ENCODE peak calls at places on chromosome 4, in four cellular contexts. V is brain microvascular endothelial cell, I is astrocyte of the spinal cord, U is GM23338. G is an unnamed sample.

GRCh38 chr4:179465131-179465797 is 2023.0 kb upstream of the AGA start:
- DNase-seq in V (peak; percentile 12), I (peak; percentile 74), U (peak; percentile 91), G (peak; percentile 1)

GRCh38 chr4:90845777-90846176 is 718.6 kb downstream of the CCSER1 start:
- DNase-seq in V (no peak), I (peak; percentile 16), U (no peak), G (peak; percentile 39)

GRCh38 chr4:89337678-89338077 is 30.1 kb upstream of the GPRIN3 start:
- DNase-seq in V (no peak), I (no peak), U (no peak), G (no peak)

GRCh38 chr4:110799171-110799570 is 176.3 kb upstream of the PITX2 start:
- DNase-seq in V (no peak), I (no peak), U (no peak), G (no peak)

GRCh38 chr4:109494538-109494937 is 60.9 kb downstream of the SEC24B start:
- DNase-seq in V (no peak), I (no peak), U (no peak), G (no peak)

GRCh38 chr4:68906238-68907137 is 45.1 kb downstream of the UGT2A3 start:
- DNase-seq in V (no peak), I (no peak), U (peak; percentile 84), G (no peak)

GRCh38 chr4:112321768-112322684 is 24.9 kb downstream of the ALPK1 start:
- DNase-seq in V (peak; percentile 68), I (peak; percentile 65), U (peak; percentile 86), G (peak; percentile 75)

GRCh38 chr4:107153228-107153627 is 117.1 kb upstream of the DKK2 start:
- DNase-seq in V (no peak), I (no peak), U (peak; percentile 89), G (peak; percentile 34)

GRCh38 chr4:98939446-98939845 is 10.5 kb upstream of the EIF4E start:
- DNase-seq in V (no peak), I (no peak), U (no peak), G (no peak)

GRCh38 chr4:176276710-176277109 is 7.7 kb upstream of the ASB5 start:
- DNase-seq in V (no peak), I (no peak), U (no peak), G (no peak)

GRCh38 chr4:143358923-143359694 is 22.4 kb downstream of the GAB1 start:
- DNase-seq in V (peak; percentile 65), I (peak; percentile 79), U (no peak), G (peak; percentile 93)

GRCh38 chr4:171813195-171813955 is at the start of gene GALNTL6:
- DNase-seq in V (no peak), I (peak; percentile 10), U (peak; percentile 48), G (peak; percentile 34)

GRCh38 chr4:37279894-37280592 is 35.5 kb downstream of the NWD2 start:
- DNase-seq in V (no peak), I (no peak), U (no peak), G (no peak)

GRCh38 chr4:146194212-146194611 is 18.7 kb downstream of the LSM6 start:
- DNase-seq in V (no peak), I (no peak), U (no peak), G (no peak)

GRCh38 chr4:100966846-100967245 is 380.5 kb downstream of the PPP3CA start:
- DNase-seq in V (no peak), I (no peak), U (no peak), G (no peak)

GRCh38 chr4:183362916-183363542 is 40.8 kb upstream of the CLDN24 start:
- DNase-seq in V (peak; percentile 58), I (peak; percentile 16), U (peak; percentile 45), G (peak; percentile 54)

GRCh38 chr4:186192068-186192751 is 843 bp downstream of the CYP4V2 start:
- DNase-seq in V (peak; percentile 18), I (peak; percentile 59), U (peak; percentile 73), G (peak; percentile 52)

GRCh38 chr4:105145913-105146285 is 777 bp upstream of the TET2 start:
- DNase-seq in V (no peak), I (peak; percentile 22), U (peak; percentile 71), G (no peak)

DNA sequence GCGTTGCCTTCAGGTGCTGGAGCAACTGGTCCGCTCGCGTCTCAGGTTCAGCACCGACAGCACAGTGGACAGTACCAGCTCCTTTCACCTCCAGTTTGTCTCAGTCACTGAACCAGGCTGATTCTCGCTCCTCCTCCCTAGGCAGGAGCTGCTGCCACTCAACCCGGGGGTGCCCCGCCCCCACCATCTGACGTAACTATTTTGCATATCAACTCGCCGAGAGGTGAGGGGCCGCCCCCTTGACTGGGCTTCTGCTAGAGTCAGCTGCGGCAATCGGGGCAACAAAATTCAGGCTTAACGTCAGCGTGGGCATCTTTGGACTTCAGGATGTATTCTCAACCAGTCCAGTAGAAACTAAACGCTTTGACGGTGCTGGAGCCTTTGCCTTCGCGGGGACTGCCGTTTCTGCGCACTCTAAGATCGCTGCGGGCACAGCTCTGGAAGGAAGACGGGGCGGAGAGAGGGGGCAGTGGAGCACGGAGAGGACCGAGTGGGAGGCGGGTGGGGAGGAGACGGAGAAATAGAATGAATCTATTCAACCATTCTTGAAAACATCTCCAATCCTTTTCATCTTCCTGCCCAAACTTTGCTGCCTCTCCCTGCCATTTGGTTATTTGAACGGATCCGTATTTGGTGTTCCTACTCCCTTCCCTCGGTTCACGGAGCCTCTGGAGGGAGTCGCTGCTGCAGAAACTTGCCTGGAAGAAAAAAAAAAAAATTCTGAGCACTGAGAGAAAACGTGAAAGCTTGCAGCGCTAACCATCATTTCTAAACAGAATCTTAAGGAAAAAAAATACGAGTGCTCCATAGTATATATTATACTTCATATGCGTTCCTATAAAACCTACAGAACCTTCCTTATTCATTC is at the start of gene FSTL5:
- DNase-seq in V (peak; percentile 74), I (peak; percentile 79), U (peak; percentile 99), G (peak; percentile 81)
- H3K4me3 ChIP-seq in V (peak within 1 kb of the TSS; percentile 72), I (peak within 1 kb of the TSS; percentile 62), U (peak within 1 kb of the TSS; percentile 76), G (peak within 1 kb of the TSS; percentile 67)

DNA sequence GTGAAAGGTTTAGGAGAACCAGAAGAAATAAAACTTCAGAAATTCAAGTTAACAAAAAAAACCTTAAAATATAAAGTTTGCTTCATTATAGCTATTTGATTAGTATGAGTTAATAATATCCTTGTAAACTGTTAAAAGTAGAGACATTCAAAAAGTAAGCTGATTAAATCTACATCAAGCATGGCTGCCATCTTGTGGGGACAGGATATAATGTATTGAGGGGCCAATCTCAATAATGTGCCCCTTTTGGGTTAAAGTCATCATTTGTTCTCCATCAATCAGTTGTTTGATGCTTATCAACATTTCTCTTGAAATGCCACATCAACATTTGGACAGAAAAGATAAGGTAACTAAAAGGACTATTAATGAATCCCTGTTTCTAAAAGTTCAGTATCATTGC is 4.6 kb upstream of the GRID2 start:
- DNase-seq in V (no peak), I (peak; percentile 23), U (peak; percentile 32), G (peak; percentile 42)
- TF ChIP-seq CTCF in V (peak; percentile 40), I (peak; percentile 45), U (peak; percentile 53), G (peak; percentile 51)

DNA sequence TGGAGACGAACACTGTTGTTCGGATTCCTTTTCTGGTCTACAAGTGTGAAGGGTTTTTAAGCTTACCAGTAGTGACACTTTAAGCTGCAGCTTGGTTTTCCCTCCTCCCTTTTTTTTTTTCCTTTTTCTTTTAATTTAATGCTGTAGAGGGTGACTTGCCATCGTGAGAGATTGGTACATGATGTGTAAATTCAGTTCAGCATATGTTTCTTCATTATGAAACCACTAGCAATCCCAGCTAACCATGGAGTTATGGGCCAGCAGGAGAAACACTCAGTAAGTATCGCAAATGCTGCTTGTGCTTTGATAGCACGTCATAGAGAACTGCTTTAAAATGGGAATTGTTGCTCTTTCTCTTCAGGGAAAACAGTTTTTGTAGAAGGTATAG is 165.1 kb downstream of the RAPGEF2 start:
- DNase-seq in V (no peak), I (peak; percentile 55), U (no peak), G (no peak)
- H3K4me3 ChIP-seq in V (no peak overlapping the region), I (peak overlapping the region; percentile 30), U (no peak overlapping the region), G (no peak overlapping the region)

DNA sequence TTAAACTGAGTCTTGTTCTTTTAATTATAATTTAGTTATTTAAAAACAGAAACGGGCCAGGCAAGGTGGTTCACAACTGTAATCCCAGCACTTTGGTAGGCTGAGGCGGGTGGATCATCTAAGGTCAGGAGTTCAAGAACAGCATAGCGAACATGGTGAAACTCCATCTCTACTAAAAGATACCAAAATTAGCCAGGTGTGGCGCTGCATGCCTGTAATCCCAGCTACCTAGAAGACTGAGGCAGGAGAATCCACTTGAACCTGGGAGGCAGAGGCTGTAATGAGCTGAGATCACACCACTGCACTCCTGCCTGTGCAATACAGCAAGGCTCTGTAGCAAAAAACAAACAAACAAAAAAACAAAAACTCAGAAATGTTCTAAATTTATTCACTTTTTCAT is 852.9 kb downstream of the TECRL start:
- DNase-seq in V (no peak), I (no peak), U (peak; percentile 52), G (no peak)
- TF ChIP-seq CTCF in V (no peak), I (no peak), U (peak; percentile 60), G (no peak)

GRCh38 chr4:158285429-158286216 is 75.3 kb downstream of the TMEM144 start:
- DNase-seq in V (no peak), I (no peak), U (no peak), G (no peak)
- H3K4me3 ChIP-seq in V (no peak overlapping the region), I (no peak overlapping the region), U (no peak overlapping the region), G (no peak overlapping the region)

GRCh38 chr4:87009095-87009648 is 74.4 kb downstream of the AFF1 start:
- DNase-seq in V (no peak), I (no peak), U (no peak), G (no peak)
- TF ChIP-seq CTCF in V (no peak), I (no peak), U (no peak), G (no peak)

GRCh38 chr4:76209876-76210275 is 3.7 kb downstream of the SCARB2 start:
- DNase-seq in V (no peak), I (no peak), U (no peak), G (no peak)
- H3K4me3 ChIP-seq in V (no peak overlapping the region), I (no peak overlapping the region), U (no peak overlapping the region), G (no peak overlapping the region)